ENCODE peak calls at places on chromosomes 12 and 14, in eight cellular contexts. T, U, C, Q, V, S, X and D are unnamed samples.

GRCh38 chr12:34097213-34097612 is 74.9 kb downstream of the ALG10 start:
- DNase-seq in V (no peak), C (no peak), X (no peak), S (no peak), T (no peak), U (no peak), Q (no peak), D (no peak)

GRCh38 chr14:61544448-61545202 is 150.7 kb upstream of the HIF1A start:
- DNase-seq in X (no peak), U (no peak), C (no peak), S (no peak), Q (no peak), V (no peak), T (no peak), D (no peak)

GRCh38 chr12:99157946-99158345 is 489.6 kb upstream of the GARIN6 start:
- DNase-seq in S (no peak), C (no peak), X (no peak), U (no peak), T (no peak), Q (no peak), V (no peak), D (no peak)

GRCh38 chr12:10409387-10409786 is at the start of gene KLRC4:
- DNase-seq in C (no peak), T (no peak), V (no peak), X (no peak), Q (peak; percentile 16), U (no peak), S (no peak), D (no peak)

GRCh38 chr12:64806593-64806992 is 17.9 kb upstream of the TBC1D30 start:
- DNase-seq in T (no peak), X (no peak), S (no peak), U (no peak), Q (peak; percentile 82), V (no peak), C (no peak), D (no peak)

GRCh38 chr12:49049566-49050224 is 10.9 kb downstream of the KMT2D start:
- DNase-seq in S (no peak), U (no peak), V (peak; percentile 50), X (peak; percentile 41), C (no peak), T (no peak), Q (peak; percentile 76), D (no peak)

GRCh38 chr14:40199101-40199500 is 766.9 kb upstream of the FBXO33 start:
- DNase-seq in C (no peak), X (no peak), U (no peak), S (no peak), T (no peak), Q (no peak), V (no peak), D (no peak)

GRCh38 chr14:94864421-94865195 is 94.7 kb upstream of the GSC start:
- DNase-seq in C (no peak), T (no peak), U (no peak), V (no peak), X (peak; percentile 75), S (no peak), Q (no peak), D (no peak)

GRCh38 chr12:108800591-108800990 is 56.8 kb downstream of the SSH1 start:
- DNase-seq in V (no peak), C (no peak), S (no peak), Q (peak; percentile 67), U (no peak), X (peak; percentile 46), T (no peak), D (no peak)

GRCh38 chr12:16610006-16610520 is 4.1 kb upstream of the LMO3 start:
- DNase-seq in U (no peak), T (no peak), Q (no peak), S (no peak), X (no peak), C (no peak), V (no peak), D (no peak)

DNA sequence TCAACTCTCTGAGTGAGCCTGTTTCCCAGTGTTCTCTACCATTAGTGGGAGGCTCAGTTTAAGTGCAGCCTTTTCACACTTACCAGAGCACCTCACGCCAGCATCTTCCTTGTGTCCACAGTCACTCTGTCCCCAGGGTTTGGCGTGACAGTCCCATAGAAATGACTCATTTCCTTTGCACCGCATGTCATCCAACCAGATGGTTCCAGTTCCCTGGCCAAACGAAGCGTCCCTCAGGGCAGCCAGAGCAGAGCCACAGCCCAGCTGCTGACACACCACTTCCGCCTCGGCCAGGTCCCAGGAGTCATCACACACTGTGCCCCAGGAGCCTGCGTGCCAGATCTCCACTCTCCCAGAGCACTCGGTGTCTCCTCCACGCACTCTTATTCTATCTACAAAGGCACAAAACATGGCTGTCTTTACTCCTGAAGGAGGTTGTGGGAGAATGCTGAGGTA is 65.4 kb downstream of the ACSM4 start:
- DNase-seq in S (no peak), T (peak; percentile 21), V (no peak), Q (no peak), U (peak; percentile 2), C (no peak), X (peak; percentile 56), D (no peak)
- TF ChIP-seq POLR2A in S (no peak), T (no peak), V (no peak), Q (no peak), U (no peak), C (no peak), X (no peak), D (no peak)

GRCh38 chr14:34688470-34689206 is 25.8 kb downstream of the CFL2 start:
- DNase-seq in C (no peak), T (no peak), V (no peak), Q (no peak), U (no peak), X (no peak), S (no peak), D (no peak)

GRCh38 chr14:34692348-34692747 is 22.0 kb downstream of the CFL2 start:
- DNase-seq in C (no peak), U (no peak), S (no peak), X (no peak), T (no peak), Q (no peak), V (no peak), D (no peak)

GRCh38 chr14:34691173-34691572 is 23.2 kb downstream of the CFL2 start:
- DNase-seq in Q (no peak), V (no peak), S (no peak), T (no peak), U (no peak), C (no peak), X (no peak), D (no peak)

GRCh38 chr14:34692898-34693227 is 21.5 kb downstream of the CFL2 start:
- DNase-seq in T (no peak), S (no peak), C (no peak), Q (no peak), U (no peak), X (no peak), V (no peak), D (no peak)

GRCh38 chr14:34693228-34693939 is 21.0 kb downstream of the CFL2 start:
- DNase-seq in X (no peak), S (no peak), U (peak; percentile 62), Q (no peak), V (peak; percentile 61), T (no peak), C (peak; percentile 64), D (no peak)
- TF ChIP-seq POLR2A in X (no peak), S (no peak), U (no peak), Q (no peak), V (no peak), T (no peak), C (no peak), D (no peak)

DNA sequence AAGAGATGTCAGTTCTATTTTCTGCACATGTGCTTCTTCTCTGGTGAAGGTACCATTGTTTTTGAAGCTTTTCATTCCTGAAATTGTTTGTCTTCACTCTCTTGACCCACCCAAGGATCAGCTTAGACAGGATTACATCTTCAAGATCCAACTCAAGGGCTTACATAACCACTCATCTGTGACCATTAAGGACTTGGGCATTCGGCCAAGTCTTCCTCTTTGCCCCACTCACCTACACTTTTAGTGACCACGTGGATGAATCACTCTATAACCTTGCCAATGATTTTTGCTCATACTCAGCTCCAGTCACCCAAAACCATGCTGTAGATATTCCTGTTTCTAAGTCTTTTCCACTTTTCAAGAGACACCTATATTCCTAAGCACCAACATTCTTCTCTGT is 36.5 kb upstream of the SSTR1 start:
- DNase-seq in S (no peak), T (no peak), X (no peak), C (no peak), Q (peak; percentile 33), V (no peak), U (peak; percentile 84), D (no peak)
- TF ChIP-seq POLR2A in S (no peak), T (no peak), X (no peak), C (no peak), Q (no peak), V (no peak), U (no peak), D (no peak)

GRCh38 chr12:68839183-68840147 is 31.5 kb downstream of the MDM2 start:
- DNase-seq in X (no peak), C (no peak), U (no peak), V (no peak), Q (no peak), S (no peak), T (no peak), D (no peak)
- TF ChIP-seq POLR2A in X (no peak), C (no peak), U (no peak), V (no peak), Q (no peak), S (no peak), T (no peak), D (no peak)

GRCh38 chr12:52006726-52007157 is at the start of gene TAMALIN:
- DNase-seq in X (peak; percentile 94), C (peak; percentile 79), U (peak; percentile 67), S (no peak), Q (peak; percentile 53), V (peak; percentile 85), T (peak; percentile 65), D (peak; percentile 53)
- TF ChIP-seq POLR2A in X (peak; percentile 85), C (peak; percentile 79), U (peak; percentile 74), S (peak; percentile 79), Q (peak; percentile 88), V (peak; percentile 79), T (peak; percentile 76), D (no peak)